ENCODE peak calls at places on chromosomes 5 and 9, in four cellular contexts. One of them, this sample, is unnamed. For H3K9me3, the result is how much of the 10 kb centered on the place peaks cover.

GRCh38 chr9:14535161-14535930 is 157.9 kb downstream of the ZDHHC21 start:
- DNase-seq in H1: no peak
- DNase-seq in upper lobe of right lung: no peak
- DNase-seq in mammary epithelial cell: no peak
- DNase-seq in this sample: no peak

GRCh38 chr5:133773247-133774202 is 161.2 kb upstream of the FSTL4 start:
- DNase-seq in H1: no peak
- DNase-seq in upper lobe of right lung: no peak
- DNase-seq in mammary epithelial cell: no peak
- DNase-seq in this sample: no peak

GRCh38 chr5:58085800-58086199 is 374.1 kb downstream of the PLK2 start:
- DNase-seq in H1: no peak
- DNase-seq in upper lobe of right lung: no peak
- DNase-seq in mammary epithelial cell: peak
- DNase-seq in this sample: no peak

GRCh38 chr9:3241290-3241689 is 284.5 kb downstream of the RFX3 start:
- DNase-seq in H1: no peak
- DNase-seq in upper lobe of right lung: no peak
- DNase-seq in mammary epithelial cell: no peak
- DNase-seq in this sample: no peak

GRCh38 chr9:4425358-4426045 is 64.8 kb upstream of the SLC1A1 start:
- DNase-seq in H1: no peak
- DNase-seq in upper lobe of right lung: no peak
- DNase-seq in mammary epithelial cell: no peak
- DNase-seq in this sample: peak

GRCh38 chr5:149892594-149892993 is 52.0 kb downstream of the PDE6A start:
- DNase-seq in H1: no peak
- DNase-seq in upper lobe of right lung: no peak
- DNase-seq in mammary epithelial cell: no peak
- DNase-seq in this sample: no peak

GRCh38 chr5:174736351-174736721 is 12.0 kb downstream of the MSX2 start:
- DNase-seq in H1: no peak
- DNase-seq in upper lobe of right lung: no peak
- DNase-seq in mammary epithelial cell: no peak
- DNase-seq in this sample: no peak

GRCh38 chr5:84181093-84181492 is 203.6 kb downstream of the EDIL3 start:
- DNase-seq in H1: no peak
- DNase-seq in upper lobe of right lung: no peak
- DNase-seq in mammary epithelial cell: no peak
- DNase-seq in this sample: no peak

GRCh38 chr5:16313761-16314160 is 134.2 kb upstream of the MARCHF11 start:
- DNase-seq in H1: no peak
- DNase-seq in upper lobe of right lung: no peak
- DNase-seq in mammary epithelial cell: no peak
- DNase-seq in this sample: no peak

GRCh38 chr5:177458912-177459350 is 12.3 kb downstream of the PRR7 start:
- DNase-seq in H1: peak
- DNase-seq in upper lobe of right lung: no peak
- DNase-seq in mammary epithelial cell: no peak
- DNase-seq in this sample: no peak

GRCh38 chr5:39640552-39640951 is 215.8 kb upstream of the DAB2 start:
- DNase-seq in H1: no peak
- DNase-seq in upper lobe of right lung: no peak
- DNase-seq in mammary epithelial cell: no peak
- DNase-seq in this sample: no peak

GRCh38 chr5:160327829-160328228 is 15.5 kb upstream of the CCNJL start:
- DNase-seq in H1: no peak
- DNase-seq in upper lobe of right lung: no peak
- DNase-seq in mammary epithelial cell: no peak
- DNase-seq in this sample: no peak

GRCh38 chr9:127067603-127068220 is 54.7 kb downstream of the ANGPTL2 start:
- DNase-seq in H1: peak
- DNase-seq in upper lobe of right lung: no peak
- DNase-seq in mammary epithelial cell: peak
- DNase-seq in this sample: no peak

GRCh38 chr9:109934499-109935214 is 154.7 kb downstream of the PALM2AKAP2 start:
- DNase-seq in H1: peak
- DNase-seq in upper lobe of right lung: no peak
- DNase-seq in mammary epithelial cell: no peak
- DNase-seq in this sample: no peak

GRCh38 chr9:7844283-7844682 is 44.7 kb upstream of the DMAC1 start:
- DNase-seq in H1: no peak
- DNase-seq in upper lobe of right lung: no peak
- DNase-seq in mammary epithelial cell: no peak
- DNase-seq in this sample: no peak

GRCh38 chr5:74212336-74212735 is 428.2 kb downstream of the ENC1 start:
- DNase-seq in H1: peak
- DNase-seq in upper lobe of right lung: no peak
- DNase-seq in mammary epithelial cell: no peak
- DNase-seq in this sample: no peak

GRCh38 chr9:133254471-133254870 is 20.5 kb downstream of the ABO start:
- DNase-seq in H1: no peak
- DNase-seq in upper lobe of right lung: no peak
- DNase-seq in mammary epithelial cell: no peak
- DNase-seq in this sample: no peak

GRCh38 chr5:74413403-74414060 is 227.0 kb downstream of the ENC1 start:
- DNase-seq in H1: no peak
- DNase-seq in upper lobe of right lung: no peak
- DNase-seq in mammary epithelial cell: no peak
- DNase-seq in this sample: no peak

GRCh38 chr5:164941102-164941501 is 1435.7 kb downstream of the MAT2B start:
- DNase-seq in H1: no peak
- DNase-seq in upper lobe of right lung: no peak
- DNase-seq in mammary epithelial cell: no peak
- DNase-seq in this sample: no peak

GRCh38 chr5:95927927-95928723 is 33.5 kb downstream of the ELL2 start:
- DNase-seq in H1: no peak
- DNase-seq in upper lobe of right lung: no peak
- DNase-seq in mammary epithelial cell: no peak
- DNase-seq in this sample: no peak

GRCh38 chr9:105054488-105054887 is 126.5 kb upstream of the ABCA1 start:
- DNase-seq in H1: no peak
- DNase-seq in upper lobe of right lung: no peak
- DNase-seq in mammary epithelial cell: peak
- DNase-seq in this sample: no peak

GRCh38 chr5:151895660-151896040 is 29.0 kb downstream of the GLRA1 start:
- DNase-seq in H1: no peak
- DNase-seq in upper lobe of right lung: no peak
- DNase-seq in mammary epithelial cell: no peak
- DNase-seq in this sample: no peak

GRCh38 chr5:73957397-73958001 is 331.5 kb downstream of the ARHGEF28 start:
- DNase-seq in H1: no peak
- DNase-seq in upper lobe of right lung: no peak
- DNase-seq in mammary epithelial cell: peak
- DNase-seq in this sample: no peak

GRCh38 chr5:18483386-18483785 is 849.1 kb downstream of the TAF11L14 start:
- DNase-seq in H1: no peak
- DNase-seq in upper lobe of right lung: no peak
- DNase-seq in mammary epithelial cell: peak
- DNase-seq in this sample: no peak

GRCh38 chr5:122384612-122385180 is 72.7 kb downstream of the SNCAIP start:
- DNase-seq in H1: no peak
- DNase-seq in upper lobe of right lung: no peak
- DNase-seq in mammary epithelial cell: no peak
- DNase-seq in this sample: no peak

GRCh38 chr9:99471033-99471432 is 249.0 kb downstream of the SEC61B start:
- DNase-seq in H1: no peak
- DNase-seq in upper lobe of right lung: no peak
- DNase-seq in mammary epithelial cell: no peak
- DNase-seq in this sample: no peak

GRCh38 chr5:55222061-55222818 is 4.9 kb downstream of the MCIDAS start:
- DNase-seq in H1: no peak
- DNase-seq in upper lobe of right lung: no peak
- DNase-seq in mammary epithelial cell: no peak
- DNase-seq in this sample: no peak

GRCh38 chr5:55222819-55223124 is 4.3 kb downstream of the MCIDAS start:
- DNase-seq in H1: no peak
- DNase-seq in upper lobe of right lung: no peak
- DNase-seq in mammary epithelial cell: no peak
- DNase-seq in this sample: no peak

GRCh38 chr5:55220433-55221185 is 6.5 kb downstream of the MCIDAS start:
- DNase-seq in H1: peak
- DNase-seq in upper lobe of right lung: no peak
- DNase-seq in mammary epithelial cell: no peak
- DNase-seq in this sample: no peak

GRCh38 chr5:55218966-55219365 is 8.1 kb downstream of the MCIDAS start:
- DNase-seq in H1: no peak
- DNase-seq in upper lobe of right lung: peak
- DNase-seq in mammary epithelial cell: peak
- DNase-seq in this sample: no peak

DNA sequence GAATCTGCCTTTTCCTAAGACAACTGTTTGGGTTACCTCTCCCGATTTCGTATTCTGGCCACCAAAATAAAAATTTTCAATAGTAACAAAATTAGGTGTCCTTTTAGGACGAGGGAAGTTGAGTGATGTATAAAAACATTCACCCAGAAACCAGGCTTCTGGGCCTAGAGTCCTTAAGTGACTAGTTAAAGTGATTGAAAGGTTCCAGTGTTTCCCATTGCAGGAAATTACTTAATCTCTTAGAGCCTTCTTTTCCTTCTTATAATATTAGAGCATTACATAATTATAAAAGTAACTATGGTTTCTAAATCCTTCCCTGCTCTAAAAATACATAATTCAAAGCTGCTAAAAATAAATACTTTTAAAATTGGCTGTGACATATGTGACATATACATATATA is 7.3 kb downstream of the MCIDAS start:
- DNase-seq in H1: no peak
- DNase-seq in upper lobe of right lung: no peak
- DNase-seq in mammary epithelial cell: no peak
- DNase-seq in this sample: no peak
- H3K4me3 ChIP-seq in H1: peak
- H3K4me3 ChIP-seq in upper lobe of right lung: no peak
- H3K4me3 ChIP-seq in mammary epithelial cell: no peak
- H3K4me3 ChIP-seq in this sample: no peak

GRCh38 chr5:112734597-112734996 is 3.1 kb upstream of the APC start:
- DNase-seq in H1: no peak
- DNase-seq in upper lobe of right lung: no peak
- DNase-seq in mammary epithelial cell: no peak
- DNase-seq in this sample: no peak
- TF ChIP-seq CTCF in H1: no peak
- TF ChIP-seq CTCF in upper lobe of right lung: no peak
- TF ChIP-seq CTCF in mammary epithelial cell: no peak
- TF ChIP-seq CTCF in this sample: no peak

GRCh38 chr9:138049085-138049778 is 171.7 kb downstream of the CACNA1B start:
- DNase-seq in H1: no peak
- DNase-seq in upper lobe of right lung: peak
- DNase-seq in mammary epithelial cell: no peak
- DNase-seq in this sample: peak
- H3K9me3 ChIP-seq in H1: half or more
- H3K9me3 ChIP-seq in upper lobe of right lung: under half
- H3K9me3 ChIP-seq in mammary epithelial cell: under half
- H3K9me3 ChIP-seq in this sample: under half

DNA sequence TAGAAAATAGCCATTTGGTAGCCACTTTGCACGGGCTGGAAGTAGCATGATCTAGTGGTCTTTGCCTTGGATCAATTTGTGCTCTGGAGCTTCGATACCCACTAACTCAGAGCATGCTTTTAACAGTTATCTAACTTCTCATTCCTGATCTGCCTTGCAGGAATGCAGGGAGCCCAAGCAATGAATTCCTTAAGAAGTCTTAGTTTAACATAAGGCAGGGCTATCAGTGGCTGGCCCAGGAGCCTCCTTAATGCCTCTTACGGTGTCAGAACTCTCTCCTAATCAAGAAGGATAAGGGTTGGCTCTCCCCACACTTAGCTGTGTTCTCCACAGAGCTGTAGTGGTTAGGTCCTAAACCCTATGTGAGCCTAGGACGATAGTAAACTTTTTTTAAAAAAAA is 95.8 kb upstream of the TBCA start:
- DNase-seq in H1: no peak
- DNase-seq in upper lobe of right lung: no peak
- DNase-seq in mammary epithelial cell: no peak
- DNase-seq in this sample: no peak
- H3K4me3 ChIP-seq in H1: no peak
- H3K4me3 ChIP-seq in upper lobe of right lung: no peak
- H3K4me3 ChIP-seq in mammary epithelial cell: no peak
- H3K4me3 ChIP-seq in this sample: no peak